ENCODE peak calls at places on chromosomes 2 and 18, in ten cellular contexts. One of them, this sample, is unnamed.

GRCh38 chr2:212520340-212520739 is 18.3 kb downstream of the ERBB4 start:
- DNase-seq in AG08395: peak
- DNase-seq in substantia nigra: no peak
- DNase-seq in thyroid gland: no peak
- DNase-seq in erythroblast: no peak
- DNase-seq in neural progenitor cell: peak
- DNase-seq in HTR-8/SVneo: no peak
- DNase-seq in uterus: no peak
- DNase-seq in AG08396: no peak
- DNase-seq in GM12864: no peak
- DNase-seq in this sample: no peak

GRCh38 chr18:49227456-49227855 is 233.0 kb downstream of the DYM start:
- DNase-seq in AG08395: no peak
- DNase-seq in substantia nigra: no peak
- DNase-seq in thyroid gland: no peak
- DNase-seq in erythroblast: no peak
- DNase-seq in neural progenitor cell: no peak
- DNase-seq in HTR-8/SVneo: no peak
- DNase-seq in uterus: no peak
- DNase-seq in AG08396: no peak
- DNase-seq in GM12864: no peak
- DNase-seq in this sample: no peak

GRCh38 chr18:48636436-48636835 is 97.6 kb downstream of the CTIF start:
- DNase-seq in AG08395: no peak
- DNase-seq in substantia nigra: no peak
- DNase-seq in thyroid gland: no peak
- DNase-seq in erythroblast: no peak
- DNase-seq in neural progenitor cell: no peak
- DNase-seq in HTR-8/SVneo: no peak
- DNase-seq in uterus: peak
- DNase-seq in AG08396: no peak
- DNase-seq in GM12864: no peak
- DNase-seq in this sample: no peak

GRCh38 chr2:240466579-240467148 is 31.2 kb downstream of the GPC1 start:
- DNase-seq in AG08395: no peak
- DNase-seq in substantia nigra: no peak
- DNase-seq in thyroid gland: no peak
- DNase-seq in erythroblast: no peak
- DNase-seq in neural progenitor cell: no peak
- DNase-seq in HTR-8/SVneo: no peak
- DNase-seq in uterus: peak
- DNase-seq in AG08396: peak
- DNase-seq in GM12864: no peak
- DNase-seq in this sample: no peak

GRCh38 chr2:48471048-48471474 is 58.9 kb upstream of the STON1 start:
- DNase-seq in AG08395: peak
- DNase-seq in substantia nigra: no peak
- DNase-seq in thyroid gland: peak
- DNase-seq in erythroblast: peak
- DNase-seq in neural progenitor cell: peak
- DNase-seq in HTR-8/SVneo: peak
- DNase-seq in uterus: peak
- DNase-seq in AG08396: peak
- DNase-seq in GM12864: no peak
- DNase-seq in this sample: no peak

GRCh38 chr2:95050385-95051300 is 25.1 kb downstream of the MAL start:
- DNase-seq in AG08395: no peak
- DNase-seq in substantia nigra: no peak
- DNase-seq in thyroid gland: no peak
- DNase-seq in erythroblast: no peak
- DNase-seq in neural progenitor cell: no peak
- DNase-seq in HTR-8/SVneo: no peak
- DNase-seq in uterus: no peak
- DNase-seq in AG08396: no peak
- DNase-seq in GM12864: no peak
- DNase-seq in this sample: no peak

GRCh38 chr2:112834379-112835014 is 2.1 kb downstream of the IL1B start:
- DNase-seq in AG08395: no peak
- DNase-seq in substantia nigra: no peak
- DNase-seq in thyroid gland: peak
- DNase-seq in erythroblast: no peak
- DNase-seq in neural progenitor cell: no peak
- DNase-seq in HTR-8/SVneo: no peak
- DNase-seq in uterus: no peak
- DNase-seq in AG08396: no peak
- DNase-seq in GM12864: no peak
- DNase-seq in this sample: no peak

GRCh38 chr2:98598781-98599428 is 9.4 kb downstream of the COA5 start:
- DNase-seq in AG08395: peak
- DNase-seq in substantia nigra: no peak
- DNase-seq in thyroid gland: no peak
- DNase-seq in erythroblast: no peak
- DNase-seq in neural progenitor cell: no peak
- DNase-seq in HTR-8/SVneo: no peak
- DNase-seq in uterus: no peak
- DNase-seq in AG08396: no peak
- DNase-seq in GM12864: no peak
- DNase-seq in this sample: no peak

GRCh38 chr2:168612719-168613118 is 156.6 kb downstream of the CERS6 start:
- DNase-seq in AG08395: no peak
- DNase-seq in substantia nigra: no peak
- DNase-seq in thyroid gland: no peak
- DNase-seq in erythroblast: no peak
- DNase-seq in neural progenitor cell: no peak
- DNase-seq in HTR-8/SVneo: no peak
- DNase-seq in uterus: no peak
- DNase-seq in AG08396: no peak
- DNase-seq in GM12864: no peak
- DNase-seq in this sample: no peak

GRCh38 chr2:12465631-12466135 is 251.1 kb upstream of the TRIB2 start:
- DNase-seq in AG08395: no peak
- DNase-seq in substantia nigra: no peak
- DNase-seq in thyroid gland: no peak
- DNase-seq in erythroblast: no peak
- DNase-seq in neural progenitor cell: no peak
- DNase-seq in HTR-8/SVneo: no peak
- DNase-seq in uterus: no peak
- DNase-seq in AG08396: no peak
- DNase-seq in GM12864: no peak
- DNase-seq in this sample: no peak

GRCh38 chr2:240240017-240240416 is 99.6 kb upstream of the OTOS start:
- DNase-seq in AG08395: no peak
- DNase-seq in substantia nigra: no peak
- DNase-seq in thyroid gland: no peak
- DNase-seq in erythroblast: no peak
- DNase-seq in neural progenitor cell: no peak
- DNase-seq in HTR-8/SVneo: no peak
- DNase-seq in uterus: no peak
- DNase-seq in AG08396: no peak
- DNase-seq in GM12864: no peak
- DNase-seq in this sample: no peak

GRCh38 chr18:42413870-42414269 is 458.8 kb downstream of the PIK3C3 start:
- DNase-seq in AG08395: no peak
- DNase-seq in substantia nigra: no peak
- DNase-seq in thyroid gland: peak
- DNase-seq in erythroblast: no peak
- DNase-seq in neural progenitor cell: no peak
- DNase-seq in HTR-8/SVneo: no peak
- DNase-seq in uterus: no peak
- DNase-seq in AG08396: no peak
- DNase-seq in GM12864: no peak
- DNase-seq in this sample: no peak

GRCh38 chr2:71530987-71531332 is 77.6 kb downstream of the DYSF start:
- DNase-seq in AG08395: no peak
- DNase-seq in substantia nigra: no peak
- DNase-seq in thyroid gland: no peak
- DNase-seq in erythroblast: no peak
- DNase-seq in neural progenitor cell: no peak
- DNase-seq in HTR-8/SVneo: no peak
- DNase-seq in uterus: no peak
- DNase-seq in AG08396: no peak
- DNase-seq in GM12864: no peak
- DNase-seq in this sample: no peak

GRCh38 chr18:51624311-51624710 is 426.8 kb upstream of the MEX3C start:
- DNase-seq in AG08395: no peak
- DNase-seq in substantia nigra: no peak
- DNase-seq in thyroid gland: no peak
- DNase-seq in erythroblast: no peak
- DNase-seq in neural progenitor cell: no peak
- DNase-seq in HTR-8/SVneo: no peak
- DNase-seq in uterus: no peak
- DNase-seq in AG08396: no peak
- DNase-seq in GM12864: no peak
- DNase-seq in this sample: no peak

GRCh38 chr18:13791181-13791580 is 32.8 kb upstream of the MC5R start:
- DNase-seq in AG08395: no peak
- DNase-seq in substantia nigra: no peak
- DNase-seq in thyroid gland: no peak
- DNase-seq in erythroblast: no peak
- DNase-seq in neural progenitor cell: no peak
- DNase-seq in HTR-8/SVneo: no peak
- DNase-seq in uterus: no peak
- DNase-seq in AG08396: no peak
- DNase-seq in GM12864: no peak
- DNase-seq in this sample: no peak

GRCh38 chr2:33291278-33292013 is 185.0 kb upstream of the RASGRP3 start:
- DNase-seq in AG08395: peak
- DNase-seq in substantia nigra: no peak
- DNase-seq in thyroid gland: no peak
- DNase-seq in erythroblast: no peak
- DNase-seq in neural progenitor cell: no peak
- DNase-seq in HTR-8/SVneo: no peak
- DNase-seq in uterus: no peak
- DNase-seq in AG08396: peak
- DNase-seq in GM12864: no peak
- DNase-seq in this sample: no peak

GRCh38 chr2:241629762-241630435 is 7.1 kb downstream of the THAP4 start:
- DNase-seq in AG08395: no peak
- DNase-seq in substantia nigra: no peak
- DNase-seq in thyroid gland: peak
- DNase-seq in erythroblast: no peak
- DNase-seq in neural progenitor cell: no peak
- DNase-seq in HTR-8/SVneo: no peak
- DNase-seq in uterus: no peak
- DNase-seq in AG08396: peak
- DNase-seq in GM12864: no peak
- DNase-seq in this sample: no peak

GRCh38 chr2:233384811-233385488 is 30.7 kb downstream of the DGKD start:
- DNase-seq in AG08395: no peak
- DNase-seq in substantia nigra: no peak
- DNase-seq in thyroid gland: no peak
- DNase-seq in erythroblast: no peak
- DNase-seq in neural progenitor cell: no peak
- DNase-seq in HTR-8/SVneo: no peak
- DNase-seq in uterus: no peak
- DNase-seq in AG08396: no peak
- DNase-seq in GM12864: no peak
- DNase-seq in this sample: no peak